ENCODE peak calls at places on chromosomes 11 and 22, in five cellular contexts. D, J, A, N and W are unnamed samples. For H3K27me3 and H3K4me1, the result is how much of the 10 kb centered on the place peaks cover.

GRCh38 chr11:111301004-111301839 is 2.9 kb downstream of the POU2AF3 start:
- DNase-seq in D (no peak), J (no peak), N (no peak), A (no peak), W (no peak)

GRCh38 chr22:28792491-28793383 is 7.6 kb downstream of the XBP1 start:
- DNase-seq in J (no peak), D (no peak), A (no peak), N (no peak), W (no peak)

GRCh38 chr11:68974421-68975194 is 6.2 kb downstream of the MRGPRD start:
- DNase-seq in N (no peak), A (peak), J (no peak), D (no peak), W (no peak)

GRCh38 chr22:23229646-23230045 is 49.3 kb downstream of the BCR start:
- DNase-seq in J (no peak), D (no peak), N (no peak), A (no peak), W (no peak)

GRCh38 chr11:117814766-117815261 is 9.7 kb downstream of the FXYD2 start:
- DNase-seq in D (peak), A (peak), J (peak), N (no peak), W (peak)

GRCh38 chr11:61072316-61073109 is 29.8 kb upstream of the CD5 start:
- DNase-seq in J (no peak), N (no peak), A (peak), D (no peak), W (no peak)

GRCh38 chr11:127205688-127206217 is 205.2 kb upstream of the KIRREL3 start:
- DNase-seq in A (no peak), N (no peak), J (no peak), D (no peak), W (no peak)

GRCh38 chr11:117691501-117691900 is 105.5 kb downstream of the DSCAML1 start:
- DNase-seq in J (no peak), A (no peak), D (no peak), N (no peak), W (no peak)

GRCh38 chr22:32534252-32535215 is 59.9 kb downstream of the FBXO7 start:
- DNase-seq in J (no peak), N (no peak), D (peak), A (peak), W (peak)

GRCh38 chr22:20319041-20319744 is 667 bp downstream of the DGCR6L start:
- DNase-seq in A (peak), D (no peak), N (no peak), J (no peak), W (no peak)

GRCh38 chr11:125090816-125091215 is 20.6 kb downstream of the TMEM218 start:
- DNase-seq in D (no peak), A (no peak), N (no peak), J (no peak), W (no peak)

GRCh38 chr11:33941637-33942160 is 49.8 kb upstream of the LMO2 start:
- DNase-seq in J (no peak), A (no peak), D (peak), N (peak), W (peak)

GRCh38 chr11:121563900-121564822 is 111.4 kb upstream of the SORL1-AS1 start:
- DNase-seq in D (no peak), J (no peak), A (no peak), N (no peak), W (no peak)

GRCh38 chr11:118343981-118344521 is at the start of gene CD3G:
- DNase-seq in A (no peak), N (no peak), D (no peak), J (peak), W (no peak)

GRCh38 chr22:11360632-11361031 is 4167.4 kb upstream of the OR11H1 start:
- DNase-seq in N (no peak), D (no peak), J (no peak), A (no peak), W (no peak)

GRCh38 chr11:9137293-9138132 is 46.1 kb upstream of the SCUBE2 start:
- DNase-seq in N (peak), J (peak), A (peak), D (peak), W (peak)

GRCh38 chr11:128346808-128347207 is 240.6 kb downstream of the ETS1 start:
- DNase-seq in J (no peak), A (no peak), N (no peak), D (no peak), W (no peak)

GRCh38 chr22:38506118-38506962 is at the start of gene DDX17:
- DNase-seq in J (peak), A (peak), N (peak), D (peak), W (peak)

GRCh38 chr11:102513869-102514268 is 16.7 kb downstream of the MMP7 start:
- DNase-seq in D (no peak), J (no peak), A (peak), N (no peak), W (no peak)

GRCh38 chr11:13288375-13289029 is 10.9 kb downstream of the BMAL1 start:
- DNase-seq in J (no peak), N (no peak), A (no peak), D (no peak), W (no peak)

GRCh38 chr11:5992604-5993251 is 5.9 kb upstream of the OR52L1 start:
- DNase-seq in D (no peak), A (no peak), N (no peak), J (no peak), W (no peak)

GRCh38 chr11:65391007-65391406 is 4.6 kb downstream of the FRMD8 start:
- DNase-seq in J (no peak), A (peak), D (peak), N (no peak), W (no peak)
- H3K4me3 ChIP-seq in J (no peak), A (no peak), D (peak), N (peak), W (no peak)

DNA sequence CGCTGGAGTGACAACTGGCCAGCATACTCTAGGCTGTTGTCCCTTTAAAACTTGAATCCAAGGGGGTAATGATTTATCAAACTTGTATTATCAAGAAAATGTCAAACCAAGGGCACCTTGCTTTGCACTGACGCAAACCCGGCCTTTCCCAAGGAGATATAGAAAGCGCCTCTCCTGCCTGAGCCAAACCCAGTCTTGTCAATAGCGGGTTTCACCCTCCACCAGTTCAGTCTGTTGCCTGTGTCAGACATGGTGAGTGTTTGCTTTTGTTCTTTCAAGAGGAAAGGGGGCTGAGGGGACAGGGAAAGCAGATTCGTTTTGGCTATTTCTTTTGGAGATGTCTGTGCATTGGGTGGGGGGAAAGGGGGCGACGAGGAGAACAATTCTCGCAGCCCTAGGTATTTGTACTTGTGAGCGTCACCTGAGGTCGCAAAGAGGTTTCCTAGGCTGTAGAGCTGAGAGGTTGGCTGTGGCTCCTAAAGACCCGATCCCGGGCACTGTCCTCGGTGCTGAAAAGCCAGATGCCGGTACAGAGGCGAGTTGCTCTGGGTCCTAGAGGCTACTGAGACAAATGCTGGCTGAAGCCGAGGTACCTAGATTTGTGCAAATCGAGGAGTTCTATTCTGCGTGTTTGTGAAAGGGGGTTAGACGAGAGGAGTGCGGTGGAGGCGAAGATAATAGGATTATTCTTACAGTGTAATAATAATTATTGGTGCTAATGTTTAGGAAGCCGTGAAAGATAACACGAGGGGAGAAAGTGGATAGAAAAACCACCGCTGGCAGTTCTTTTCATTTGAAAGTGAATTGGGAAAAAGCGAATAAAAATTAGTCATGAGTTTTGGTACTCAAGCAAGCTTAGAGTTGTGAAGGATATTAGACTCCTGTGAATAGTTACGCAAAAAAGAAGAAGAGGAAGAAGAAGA is at the start of gene SLC6A5:
- DNase-seq in N (no peak), A (no peak), J (no peak), D (peak), W (peak)
- H3K27me3 ChIP-seq in N (under half), A (half or more), J (under half), D (half or more), W (under half)

GRCh38 chr11:64686466-64687175 is 36.4 kb downstream of the NRXN2 start:
- DNase-seq in J (no peak), A (no peak), N (no peak), D (no peak), W (no peak)
- H3K4me1 ChIP-seq in J (under half), A (under half), N (under half), D (under half), W (under half)

GRCh38 chr11:78800756-78801155 is 226.1 kb upstream of the NARS2 start:
- DNase-seq in N (no peak), J (no peak), D (no peak), A (no peak), W (no peak)
- H3K4me3 ChIP-seq in N (no peak), J (no peak), D (no peak), A (no peak), W (no peak)

GRCh38 chr22:22168190-22168940 is 76.2 kb upstream of the VPREB1 start:
- DNase-seq in D (no peak), N (no peak), A (no peak), J (no peak), W (no peak)

GRCh38 chr22:22167791-22168189 is 76.8 kb upstream of the VPREB1 start:
- DNase-seq in D (no peak), A (no peak), J (no peak), N (no peak), W (no peak)

GRCh38 chr22:22168941-22169867 is 75.4 kb upstream of the VPREB1 start:
- DNase-seq in D (no peak), J (no peak), A (no peak), N (no peak), W (no peak)

GRCh38 chr22:22171357-22172218 is 73.0 kb upstream of the VPREB1 start:
- DNase-seq in J (no peak), D (no peak), A (no peak), N (no peak), W (no peak)

DNA sequence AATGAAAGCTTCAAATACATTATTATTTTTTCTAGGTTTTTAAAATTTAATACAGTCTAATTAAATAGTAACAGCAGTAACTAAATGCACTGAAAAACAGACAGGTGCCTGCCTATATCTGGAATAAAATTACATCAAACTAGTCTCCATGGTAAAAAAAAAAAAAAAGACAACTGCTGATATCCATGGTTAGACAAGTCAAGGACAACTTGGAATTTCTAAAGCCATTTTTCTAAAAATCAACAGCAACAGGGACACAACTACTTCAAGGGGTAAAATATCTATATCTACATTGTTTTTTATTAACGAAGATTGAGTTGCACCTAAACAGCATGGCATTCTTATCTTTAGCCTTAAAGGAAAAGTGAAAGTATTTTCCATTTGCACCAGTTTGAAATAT is 74.7 kb upstream of the VPREB1 start:
- DNase-seq in N (no peak), J (no peak), A (no peak), D (no peak), W (no peak)
- H3K27me3 ChIP-seq in N (under half), J (under half), A (under half), D (half or more), W (under half)

GRCh38 chr11:105923814-105924213 is 98.2 kb downstream of the MSANTD4 start:
- DNase-seq in D (no peak), J (no peak), A (no peak), N (no peak), W (no peak)

GRCh38 chr11:105918039-105918438 is 104.0 kb downstream of the MSANTD4 start:
- DNase-seq in D (no peak), J (no peak), N (no peak), A (no peak), W (no peak)

DNA sequence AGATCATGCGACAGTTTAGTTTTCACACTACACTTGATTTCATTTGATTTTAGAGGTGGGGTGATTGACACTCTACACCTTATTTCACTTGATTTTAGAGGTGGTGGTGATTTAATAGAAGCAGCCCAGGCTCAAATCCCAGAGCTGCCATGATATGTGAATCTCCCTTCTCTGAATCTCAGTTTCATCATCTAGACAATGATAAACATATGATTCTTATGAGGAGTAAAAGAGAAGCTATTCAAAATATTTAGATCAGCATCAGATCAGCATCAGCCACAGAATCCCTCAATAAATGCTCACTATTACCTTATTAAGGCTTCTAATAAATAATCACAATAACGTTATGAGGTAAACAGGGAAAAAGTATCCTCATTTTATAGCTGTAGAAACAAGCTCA is 98.8 kb downstream of the MSANTD4 start:
- DNase-seq in J (no peak), D (no peak), N (no peak), A (no peak), W (no peak)
- H3K4me1 ChIP-seq in J (under half), D (under half), N (under half), A (under half), W (under half)

GRCh38 chr22:36447634-36448033 is 33.8 kb downstream of the TXN2 start:
- DNase-seq in J (no peak), N (no peak), D (no peak), A (no peak), W (no peak)

GRCh38 chr22:36449776-36450175 is 31.7 kb downstream of the TXN2 start:
- DNase-seq in D (no peak), N (no peak), J (no peak), A (no peak), W (peak)

GRCh38 chr22:36442506-36443197 is 38.8 kb downstream of the TXN2 start:
- DNase-seq in A (no peak), J (no peak), N (no peak), D (no peak), W (no peak)

GRCh38 chr22:36443198-36443770 is 38.2 kb downstream of the TXN2 start:
- DNase-seq in A (no peak), J (no peak), N (no peak), D (no peak), W (no peak)

DNA sequence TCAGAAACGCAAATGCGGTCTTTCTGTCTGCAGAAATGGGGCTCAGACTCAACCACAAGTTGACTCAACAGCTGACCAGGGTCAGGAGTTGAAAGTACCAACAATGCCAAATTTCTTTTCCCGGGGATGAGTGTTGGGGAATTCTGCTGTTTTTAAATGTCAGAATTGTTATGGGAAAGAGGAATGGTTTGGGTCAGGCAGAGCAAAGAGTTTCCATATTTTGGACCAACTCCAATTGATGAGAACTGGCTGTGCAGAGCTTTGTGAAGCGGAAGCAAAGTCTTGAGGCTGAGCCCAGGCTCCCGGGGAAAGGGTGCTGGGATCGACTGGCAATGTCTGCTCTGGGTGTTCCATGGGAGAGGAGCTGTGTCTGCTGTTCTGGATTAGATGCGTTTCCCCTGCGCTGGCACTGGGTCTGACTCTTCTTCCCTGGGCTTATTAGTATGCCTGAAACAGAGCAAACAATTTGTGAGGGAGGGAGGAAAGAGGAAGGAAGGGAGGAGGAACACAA is 36.2 kb downstream of the TXN2 start:
- DNase-seq in A (peak), D (peak), N (no peak), J (no peak), W (peak)
- H3K4me3 ChIP-seq in A (no peak), D (no peak), N (no peak), J (no peak), W (no peak)

DNA sequence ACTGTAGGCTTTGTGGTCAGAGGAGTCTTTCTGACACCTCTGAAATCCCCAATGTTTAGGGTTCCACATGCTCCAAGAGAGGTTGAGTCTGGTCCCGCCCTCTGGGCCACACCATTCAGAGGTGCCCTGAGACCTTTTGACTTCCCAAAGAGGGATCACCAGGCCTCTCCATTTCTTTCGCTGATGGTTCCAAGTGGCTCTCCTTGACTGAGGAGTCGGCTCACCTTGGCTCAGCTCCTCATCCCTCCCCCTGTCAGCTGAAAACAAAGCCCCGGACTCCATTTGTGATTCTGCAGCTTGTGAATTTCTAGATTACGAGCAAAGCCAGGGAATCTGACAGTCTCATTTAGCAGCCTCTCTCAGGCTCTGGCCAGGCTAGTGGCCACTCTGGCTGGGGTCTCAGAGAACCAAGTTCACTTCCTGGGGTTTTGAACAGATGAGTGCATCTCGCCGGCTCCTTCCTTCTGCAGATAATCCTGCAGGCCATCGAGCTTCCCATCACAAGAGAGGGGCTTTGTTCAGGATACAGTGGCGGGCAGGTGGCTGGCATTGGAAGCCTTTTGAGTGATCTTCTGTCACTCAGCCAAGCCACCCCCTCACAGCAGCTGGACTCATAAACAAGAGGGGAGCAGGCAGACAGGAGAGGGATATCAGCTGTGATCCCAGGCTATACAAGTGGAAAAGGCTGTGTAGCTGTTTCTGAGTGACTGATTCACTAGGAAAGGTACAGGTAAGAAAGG is 102.9 kb downstream of the TRIM29 start:
- DNase-seq in J (no peak), A (no peak), N (no peak), D (no peak), W (no peak)
- H3K27me3 ChIP-seq in J (under half), A (under half), N (under half), D (under half), W (under half)

DNA sequence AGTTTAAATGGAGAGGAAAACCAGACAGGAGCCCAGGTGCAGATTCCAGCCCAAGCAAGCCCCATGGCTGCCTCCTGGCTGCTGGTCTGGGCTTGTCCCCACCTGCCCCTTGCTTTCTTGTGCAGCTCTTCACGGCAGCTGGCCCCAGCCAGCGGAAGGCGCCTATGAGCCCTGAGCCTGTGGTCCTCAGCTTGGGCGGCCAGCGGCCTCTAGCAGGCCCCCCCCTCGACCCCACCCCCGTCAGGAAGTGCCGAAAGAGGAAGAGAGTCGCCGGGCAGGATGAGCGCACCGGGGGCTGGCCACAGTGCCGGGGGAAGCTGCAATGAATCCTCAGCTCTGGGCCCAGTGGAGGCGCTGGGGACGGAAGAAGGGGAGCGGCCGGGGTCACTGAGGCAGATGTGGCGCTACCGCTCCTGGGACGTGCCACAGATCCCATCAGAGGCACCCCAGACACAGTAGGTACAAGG is 2.1 kb upstream of the DGKZ start:
- DNase-seq in A (no peak), D (peak), J (no peak), N (no peak), W (peak)
- H3K4me1 ChIP-seq in A (under half), D (half or more), J (half or more), N (under half), W (under half)

DNA sequence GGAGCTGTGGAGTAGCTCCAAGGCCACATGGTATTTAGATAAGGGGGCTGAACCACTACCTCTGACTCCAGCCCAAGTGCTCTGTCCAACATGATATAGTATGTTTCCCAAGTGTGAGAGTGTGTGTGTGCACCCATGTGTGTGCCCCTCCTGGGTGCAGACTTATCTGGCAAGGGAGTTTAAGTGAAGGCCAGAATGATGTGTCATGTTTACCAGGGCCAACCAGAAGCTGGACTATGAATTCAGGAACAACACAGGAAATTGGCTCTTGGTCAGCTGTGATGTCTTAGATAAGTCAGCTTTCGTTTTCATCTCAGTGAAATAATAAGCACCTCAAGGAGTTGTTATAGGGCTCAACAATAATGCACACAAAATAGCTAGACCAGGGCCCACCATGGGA is 121.1 kb downstream of the ME3 start:
- DNase-seq in N (peak), A (no peak), D (no peak), J (no peak), W (no peak)
- H3K4me3 ChIP-seq in N (no peak), A (no peak), D (no peak), J (no peak), W (no peak)